ENCODE peak calls at places on chromosomes 3 and 15, in six cellular contexts. N, S, C, U, E and K are unnamed samples.

GRCh38 chr3:182710557-182711157 is 82.6 kb upstream of the ATP11B start:
- DNase-seq in E (no peak), C (peak), N (peak), U (no peak), S (no peak), K (no peak)

GRCh38 chr3:71097557-71097956 is 486.0 kb downstream of the FOXP1 start:
- DNase-seq in U (no peak), E (no peak), S (no peak), N (no peak), C (no peak), K (no peak)

GRCh38 chr15:79602731-79603130 is 170.6 kb downstream of the MINAR1 start:
- DNase-seq in S (no peak), C (no peak), U (no peak), N (no peak), E (no peak), K (no peak)

GRCh38 chr15:69421498-69421897 is 7.3 kb downstream of the KIF23 start:
- DNase-seq in C (no peak), N (no peak), E (no peak), S (no peak), U (no peak), K (no peak)

GRCh38 chr15:79960502-79961217 is 10.3 kb downstream of the BCL2A1 start:
- DNase-seq in N (no peak), E (no peak), S (no peak), C (no peak), U (no peak), K (no peak)

GRCh38 chr15:61256231-61256630 is 27.1 kb upstream of the RORA start:
- DNase-seq in N (no peak), E (no peak), U (no peak), S (no peak), C (no peak), K (no peak)

GRCh38 chr3:132317229-132317948 is at the start of gene ACP3:
- DNase-seq in E (no peak), C (no peak), S (no peak), U (peak), N (peak), K (peak)

GRCh38 chr15:67018026-67018425 is 47.4 kb upstream of the SMAD3 start:
- DNase-seq in C (no peak), U (no peak), N (no peak), S (no peak), E (no peak), K (no peak)

GRCh38 chr15:70308011-70308761 is 210.5 kb upstream of the TLE3 start:
- DNase-seq in S (no peak), C (peak), E (no peak), N (no peak), U (no peak), K (no peak)

GRCh38 chr3:126983276-126983652 is 349 bp downstream of the PLXNA1 start:
- DNase-seq in E (no peak), U (no peak), N (no peak), C (no peak), S (no peak), K (no peak)

GRCh38 chr3:10551821-10552630 is 46.6 kb upstream of the ATP2B2 start:
- DNase-seq in U (no peak), S (peak), E (no peak), C (peak), N (no peak), K (no peak)

GRCh38 chr15:46710561-46710960 is 1006.7 kb upstream of the SEMA6D start:
- DNase-seq in S (no peak), C (no peak), E (no peak), N (no peak), U (no peak), K (no peak)

GRCh38 chr3:193040836-193041672 is 123.4 kb upstream of the MB21D2 start:
- DNase-seq in N (peak), S (no peak), U (no peak), E (no peak), C (peak), K (no peak)

GRCh38 chr3:58989173-58989572 is 60.7 kb downstream of the CFAP20DC start:
- DNase-seq in E (no peak), C (no peak), S (no peak), U (no peak), N (no peak), K (no peak)

GRCh38 chr3:136380530-136380929 is 130.4 kb downstream of the PCCB start:
- DNase-seq in S (no peak), U (no peak), E (no peak), C (no peak), N (no peak), K (no peak)

GRCh38 chr3:137988152-137988551 is 21.8 kb upstream of the CLDN18 start:
- DNase-seq in U (no peak), S (no peak), N (no peak), C (no peak), E (no peak), K (no peak)

GRCh38 chr15:62241135-62241770 is 76.2 kb upstream of the C2CD4B start:
- DNase-seq in U (no peak), E (no peak), C (peak), S (no peak), N (peak), K (no peak)

GRCh38 chr15:75042730-75043508 is 19.5 kb downstream of the PPCDC start:
- DNase-seq in N (peak), C (peak), E (peak), U (peak), S (no peak), K (peak)

GRCh38 chr15:42891569-42891968 is 29.0 kb downstream of the TTBK2 start:
- DNase-seq in C (no peak), N (no peak), S (no peak), U (no peak), E (no peak), K (no peak)

GRCh38 chr3:59654120-59654952 is 604.5 kb upstream of the CFAP20DC start:
- DNase-seq in U (peak), E (no peak), C (no peak), S (no peak), N (no peak), K (no peak)

GRCh38 chr15:34696506-34696905 is 58.3 kb downstream of the GJD2 start:
- DNase-seq in N (no peak), E (no peak), C (no peak), U (no peak), S (no peak), K (no peak)

GRCh38 chr3:4629095-4630007 is 136.2 kb downstream of the ITPR1 start:
- DNase-seq in S (no peak), N (no peak), U (no peak), C (no peak), E (no peak), K (no peak)

GRCh38 chr15:33425149-33425548 is 114.4 kb downstream of the RYR3 start:
- DNase-seq in E (no peak), C (no peak), U (no peak), N (no peak), S (no peak), K (peak)

GRCh38 chr3:78988324-78988723 is 779.5 kb downstream of the ROBO1 start:
- DNase-seq in U (no peak), N (no peak), C (peak), E (no peak), S (no peak), K (no peak)

DNA sequence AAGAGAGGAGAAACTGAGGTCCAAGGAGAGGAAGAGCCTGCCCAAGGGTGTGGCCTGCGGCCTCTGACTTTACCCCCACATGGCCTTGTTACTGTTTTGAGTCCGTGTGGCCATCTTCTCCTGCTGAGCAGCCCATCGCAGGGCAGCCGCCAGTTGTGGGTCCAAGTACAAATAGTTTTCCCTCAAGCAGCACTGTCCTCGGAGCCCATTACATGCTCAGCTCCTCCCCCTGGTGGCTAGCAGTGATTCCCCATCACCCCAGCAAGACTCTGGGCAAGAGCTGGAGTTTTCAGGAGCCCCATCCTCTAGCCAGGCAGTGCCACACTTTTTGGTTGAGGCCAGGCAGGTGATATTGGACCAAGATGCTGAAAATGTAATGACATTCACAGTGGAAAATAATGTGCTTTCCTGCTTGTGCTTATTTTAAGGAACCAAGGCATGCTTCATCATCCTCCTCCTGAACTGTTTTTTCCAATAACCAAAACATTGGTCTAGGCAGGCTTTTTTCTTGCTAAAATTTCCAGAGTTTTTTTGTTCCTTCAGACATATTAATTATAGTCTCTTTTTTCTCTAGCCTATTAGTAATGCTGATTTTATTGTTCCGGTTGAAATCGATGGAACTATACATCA is 23.2 kb upstream of the VILL start:
- DNase-seq in E (no peak), U (peak), S (no peak), C (peak), N (peak), K (peak)
- TF ChIP-seq CTCF in E (peak), U (peak), S (peak), C (peak), N (peak), K (peak)

DNA sequence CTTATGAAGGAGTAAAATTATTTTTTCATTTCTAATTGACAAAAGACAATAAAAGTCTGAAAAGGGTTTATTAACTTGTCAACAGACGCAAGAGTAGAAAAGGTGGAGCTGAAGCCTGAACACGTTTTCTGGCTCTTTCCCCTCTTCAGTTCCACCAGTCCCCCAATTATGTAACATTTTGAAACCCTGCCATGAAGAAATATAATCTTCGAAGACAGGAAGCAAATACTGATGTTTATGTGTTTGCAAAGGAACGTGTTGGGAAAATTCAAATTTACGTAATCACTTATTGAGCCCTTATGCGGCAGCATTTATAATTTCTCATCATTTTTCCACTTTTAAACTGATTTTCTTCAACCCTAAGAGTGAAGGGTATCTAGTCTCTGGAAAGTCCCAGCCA is 767 bp downstream of the AP3S2 start:
- DNase-seq in E (no peak), C (no peak), U (no peak), N (no peak), S (no peak), K (no peak)
- H3K4me3 ChIP-seq in E (peak), C (peak), U (peak), N (peak), S (peak), K (peak)

DNA sequence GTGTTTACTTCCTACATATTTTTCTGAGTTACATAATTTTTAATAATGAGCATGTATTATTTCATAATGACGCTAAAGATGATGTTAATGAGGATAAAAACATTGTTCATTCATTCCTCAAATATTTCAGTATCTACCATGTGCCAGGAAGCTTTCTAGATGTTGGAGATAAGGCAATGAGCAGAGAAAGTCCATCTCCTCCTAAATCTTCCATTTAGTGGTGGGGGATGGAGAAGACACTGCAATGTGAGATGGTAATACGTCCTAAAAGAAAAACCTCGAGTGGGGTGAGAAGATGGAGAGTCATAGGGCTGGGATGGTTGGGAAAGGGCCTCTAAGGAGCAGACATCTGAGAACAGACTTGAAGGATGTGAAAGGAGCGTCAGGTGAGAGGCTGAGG is 132.7 kb downstream of the MYLK start:
- DNase-seq in C (no peak), S (no peak), N (no peak), U (no peak), E (no peak), K (no peak)
- H3K27ac ChIP-seq in C (peak), S (no peak), N (no peak), U (no peak), E (peak), K (peak)

GRCh38 chr3:42442640-42443039 is 32.2 kb upstream of the LYZL4 start:
- DNase-seq in C (no peak), N (no peak), E (no peak), U (no peak), S (no peak), K (no peak)
- TF ChIP-seq CTCF in C (no peak), N (no peak), E (no peak), U (no peak), S (no peak), K (no peak)